ENCODE peak calls at places on chromosomes 4 and X, in six cellular contexts. G, A, R, F, E and W are unnamed samples.

GRCh38 chr4:188106454-188106853 is 2.9 kb downstream of the TRIML2 start:
- DNase-seq in E (no peak), A (no peak), R (no peak), F (no peak), G (no peak), W (no peak)

GRCh38 chr4:10694151-10694825 is 9.7 kb upstream of the CLNK start:
- DNase-seq in A (no peak), G (peak), R (no peak), F (no peak), E (no peak), W (no peak)

GRCh38 chr4:42390622-42391355 is 6.5 kb upstream of the SHISA3 start:
- DNase-seq in G (no peak), E (no peak), F (no peak), A (no peak), R (no peak), W (no peak)

GRCh38 chrX:71536285-71536684 is 3.4 kb downstream of the OGT start:
- DNase-seq in G (peak), E (no peak), F (no peak), A (no peak), R (no peak), W (no peak)

GRCh38 chrX:33892670-33893069 is 239.4 kb downstream of the FAM47A start:
- DNase-seq in R (no peak), F (no peak), G (peak), E (no peak), A (no peak), W (no peak)

GRCh38 chr4:44446801-44447562 is 1.6 kb downstream of the KCTD8 start:
- DNase-seq in F (no peak), R (no peak), A (no peak), E (no peak), G (peak), W (peak)

GRCh38 chr4:76383001-76383400 is 37.9 kb downstream of the CCDC158 start:
- DNase-seq in F (no peak), E (no peak), A (no peak), G (no peak), R (no peak), W (no peak)

GRCh38 chrX:115892787-115893671 is 277.5 kb upstream of the AGTR2 start:
- DNase-seq in R (no peak), G (peak), E (peak), A (no peak), F (no peak), W (peak)

GRCh38 chr4:47451657-47452056 is 11.8 kb downstream of the COMMD8 start:
- DNase-seq in G (no peak), F (no peak), R (no peak), E (peak), A (no peak), W (no peak)

GRCh38 chr4:124583797-124584196 is 128.7 kb downstream of the ANKRD50 start:
- DNase-seq in E (no peak), G (no peak), F (no peak), A (no peak), R (no peak), W (no peak)

GRCh38 chr4:10019521-10020051 is 1.7 kb downstream of the SLC2A9 start:
- DNase-seq in R (no peak), F (no peak), G (no peak), E (no peak), A (peak), W (peak)

GRCh38 chrX:50484662-50485061 is 14.0 kb upstream of the DGKK start:
- DNase-seq in F (no peak), G (no peak), A (no peak), E (no peak), R (no peak), W (no peak)

GRCh38 chr4:143023519-143023918 is 161.2 kb upstream of the USP38 start:
- DNase-seq in F (no peak), E (no peak), G (no peak), A (no peak), R (no peak), W (no peak)

GRCh38 chrX:119495734-119496520 is 27.7 kb downstream of the SLC25A5 start:
- DNase-seq in A (no peak), R (no peak), F (no peak), G (no peak), E (no peak), W (no peak)

GRCh38 chr4:140220053-140220452 is 66.1 kb upstream of the MAML3 start:
- DNase-seq in F (no peak), R (no peak), G (no peak), A (no peak), E (no peak), W (no peak)

GRCh38 chrX:108131471-108131870 is 39.9 kb downstream of the ATG4A start:
- DNase-seq in G (no peak), A (no peak), R (no peak), E (peak), F (no peak), W (no peak)

GRCh38 chr4:138927065-138927464 is 88.5 kb upstream of the NOCT start:
- DNase-seq in E (no peak), G (no peak), A (no peak), R (no peak), F (no peak), W (no peak)

GRCh38 chr4:145762719-145763118 is 82.8 kb downstream of the C4orf51 start:
- DNase-seq in A (no peak), R (no peak), G (no peak), E (no peak), F (no peak), W (no peak)

GRCh38 chr4:26812049-26812729 is 48.5 kb upstream of the STIM2 start:
- DNase-seq in R (no peak), E (no peak), F (no peak), A (no peak), G (no peak), W (no peak)

GRCh38 chr4:100895572-100896197 is 377.9 kb upstream of the EMCN start:
- DNase-seq in F (no peak), G (no peak), R (no peak), A (no peak), E (peak), W (no peak)

GRCh38 chr4:68375667-68376559 is 26.0 kb upstream of the YTHDC1 start:
- DNase-seq in G (peak), A (no peak), F (no peak), R (peak), E (peak), W (no peak)

GRCh38 chrX:17440836-17441235 is 65.8 kb downstream of the NHS start:
- DNase-seq in E (no peak), A (no peak), F (no peak), R (no peak), G (no peak), W (no peak)

GRCh38 chr4:70158576-70158975 is 4.5 kb downstream of the PRR27 start:
- DNase-seq in G (peak), F (no peak), E (no peak), R (no peak), A (no peak), W (no peak)

GRCh38 chr4:38366451-38366850 is 297.5 kb upstream of the KLF3 start:
- DNase-seq in F (no peak), E (no peak), A (peak), R (no peak), G (no peak), W (no peak)